ENCODE peak calls at places on chromosomes 1 and 21, in eight cellular contexts. A is CD8-positive, alpha-beta memory T cell; J is AG04450; W is tibial artery; D is SJSA1; L is body of pancreas; X is IMR-90; G is sigmoid colon. O is an unnamed sample.
A peak's percentile ranks its signal among the peaks of the same experiment; 100 is the strongest.

GRCh38 chr1:10975567-10976326 is 36.7 kb upstream of the TARDBP start:
- DNase-seq in L (peak; percentile 70), W (no peak), A (no peak), J (peak; percentile 79), X (peak; percentile 64), G (peak; percentile 83), D (no peak), O (no peak)

GRCh38 chr21:30209571-30209970 is 6.3 kb downstream of the CLDN8 start:
- DNase-seq in D (no peak), G (no peak), J (no peak), A (no peak), W (no peak), L (no peak), X (no peak), O (no peak)

GRCh38 chr1:2584822-2585317 is 1.7 kb upstream of the PRXL2B start:
- DNase-seq in G (no peak), A (no peak), J (no peak), D (no peak), L (no peak), X (no peak), W (no peak), O (peak; percentile 6)

GRCh38 chr1:175889044-175889443 is 145.6 kb upstream of the TNR start:
- DNase-seq in G (no peak), W (no peak), J (no peak), X (peak; percentile 9), L (no peak), A (no peak), D (no peak), O (no peak)

GRCh38 chr1:19140465-19140864 is 69.6 kb downstream of the UBR4 start:
- DNase-seq in W (no peak), X (no peak), A (no peak), G (no peak), D (no peak), L (no peak), J (no peak), O (no peak)

GRCh38 chr1:228364706-228365213 is 41.9 kb downstream of the TRIM11 start:
- DNase-seq in A (no peak), J (no peak), D (no peak), W (peak; percentile 15), L (no peak), X (no peak), G (peak; percentile 59), O (no peak)

GRCh38 chr1:98103617-98104284 is 182.9 kb upstream of the DPYD start:
- DNase-seq in J (no peak), A (no peak), D (no peak), X (peak; percentile 43), L (no peak), G (no peak), W (no peak), O (no peak)

GRCh38 chr1:193417420-193417819 is 231.0 kb upstream of the B3GALT2 start:
- DNase-seq in X (peak; percentile 27), D (peak; percentile 3), G (no peak), J (no peak), A (no peak), W (no peak), L (no peak), O (peak; percentile 31)

GRCh38 chr1:155977607-155978324 is 581 bp downstream of the ARHGEF2 start:
- DNase-seq in L (peak; percentile 26), A (peak; percentile 34), D (peak; percentile 46), G (peak; percentile 82), W (no peak), J (no peak), X (no peak), O (peak; percentile 34)

GRCh38 chr21:45220714-45221113 is 67.0 kb downstream of the POFUT2 start:
- DNase-seq in W (no peak), A (no peak), L (no peak), G (no peak), D (no peak), J (no peak), X (no peak), O (no peak)

GRCh38 chr1:212981025-212981495 is 30.7 kb downstream of the VASH2 start:
- DNase-seq in A (no peak), X (no peak), W (no peak), G (no peak), L (peak; percentile 63), D (no peak), J (no peak), O (no peak)

GRCh38 chr1:2304282-2304681 is 76.2 kb downstream of the SKI start:
- DNase-seq in G (no peak), W (no peak), D (no peak), X (no peak), J (no peak), L (no peak), A (no peak), O (no peak)

GRCh38 chr1:32485554-32486255 is 20.8 kb downstream of the ZBTB8B start:
- DNase-seq in L (no peak), D (no peak), W (no peak), X (peak; percentile 15), J (no peak), A (no peak), G (no peak), O (no peak)

GRCh38 chr1:67019600-67020136 is 34.3 kb downstream of the SLC35D1 start:
- DNase-seq in J (no peak), A (no peak), W (no peak), X (peak; percentile 81), L (no peak), D (no peak), G (no peak), O (no peak)

GRCh38 chr21:38227401-38227800 is 29.4 kb upstream of the KCNJ15 start:
- DNase-seq in G (no peak), X (peak; percentile 11), D (no peak), A (no peak), L (no peak), J (no peak), W (no peak), O (no peak)

GRCh38 chr1:41622402-41622801 is 137.9 kb upstream of the EDN2 start:
- DNase-seq in L (no peak), X (peak; percentile 64), W (no peak), G (peak; percentile 12), A (no peak), D (no peak), J (no peak), O (no peak)

GRCh38 chr1:100122177-100122576 is 10.6 kb downstream of the SASS6 start:
- DNase-seq in L (no peak), D (no peak), J (no peak), A (no peak), G (no peak), X (no peak), W (no peak), O (no peak)

GRCh38 chr1:237197470-237198425 is 155.8 kb downstream of the RYR2 start:
- DNase-seq in A (no peak), L (no peak), D (no peak), X (peak; percentile 16), G (no peak), W (no peak), J (no peak), O (no peak)

GRCh38 chr1:47013239-47013638 is 10.2 kb upstream of the CYP4X1 start:
- DNase-seq in G (no peak), W (no peak), J (no peak), X (no peak), L (no peak), A (no peak), D (no peak), O (no peak)

GRCh38 chr1:153963030-153963849 is at the start of gene SLC39A1:
- DNase-seq in J (peak; percentile 88), W (peak; percentile 100), L (peak; percentile 99), G (peak; percentile 99), D (peak; percentile 93), X (peak; percentile 95), A (peak; percentile 95), O (peak; percentile 90)

GRCh38 chr1:37315236-37315870 is 159.0 kb upstream of the ZC3H12A start:
- DNase-seq in G (no peak), W (no peak), A (no peak), D (no peak), X (no peak), L (no peak), J (no peak), O (no peak)

GRCh38 chr1:223243441-223244050 is 100.5 kb upstream of the TLR5 start:
- DNase-seq in D (no peak), J (no peak), G (no peak), W (no peak), L (no peak), A (no peak), X (no peak), O (no peak)

GRCh38 chr1:236568285-236568894 is 35.9 kb downstream of the HEATR1 start:
- DNase-seq in D (no peak), A (no peak), W (no peak), G (no peak), J (no peak), X (peak; percentile 39), L (no peak), O (no peak)

GRCh38 chr1:189662190-189662589 is 815.5 kb downstream of the BRINP3 start:
- DNase-seq in A (no peak), J (no peak), G (no peak), D (no peak), W (no peak), X (peak; percentile 10), L (no peak), O (no peak)
- H3K9me3 ChIP-seq in A (no peaks in the 10 kb centered on the region), J (no peaks in the 10 kb centered on the region), G (no peaks in the 10 kb centered on the region), D (peaks cover 5% of the 10 kb centered on the region), W (no peaks in the 10 kb centered on the region), X (no peaks in the 10 kb centered on the region), L (no peaks in the 10 kb centered on the region), O (no peaks in the 10 kb centered on the region)

GRCh38 chr1:205270271-205270670 is 42.5 kb downstream of the TMCC2 start:
- DNase-seq in A (no peak), G (no peak), X (no peak), J (no peak), L (no peak), D (no peak), W (no peak), O (no peak)
- H3K9me3 ChIP-seq in A (no peaks in the 10 kb centered on the region), G (no peaks in the 10 kb centered on the region), X (no peaks in the 10 kb centered on the region), J (no peaks in the 10 kb centered on the region), L (no peaks in the 10 kb centered on the region), D (no peaks in the 10 kb centered on the region), W (no peaks in the 10 kb centered on the region), O (no peaks in the 10 kb centered on the region)

DNA sequence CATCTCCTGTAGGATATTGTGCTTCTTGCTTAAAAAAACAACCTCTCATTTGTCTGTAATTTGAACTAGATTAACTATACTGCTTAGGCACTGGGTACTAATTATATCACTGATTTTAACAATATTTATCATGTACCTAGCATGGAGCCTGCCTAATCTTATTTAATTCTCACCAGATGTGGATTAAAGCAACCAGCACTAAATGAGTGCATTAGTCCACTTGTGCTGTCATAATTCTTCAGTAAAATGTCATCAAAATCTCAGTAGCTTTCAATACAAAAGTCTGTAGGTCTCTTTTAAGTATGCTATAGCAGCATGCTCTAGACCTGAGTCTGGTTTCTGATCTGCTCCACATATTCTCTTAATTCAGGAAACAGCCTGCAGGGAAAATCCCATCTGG is 368.1 kb downstream of the NCAM2 start:
- DNase-seq in X (no peak), A (no peak), D (no peak), G (no peak), W (no peak), J (no peak), L (no peak), O (no peak)
- H3K9me3 ChIP-seq in X (no peaks in the 10 kb centered on the region), A (no peaks in the 10 kb centered on the region), D (no peaks in the 10 kb centered on the region), G (no peaks in the 10 kb centered on the region), W (no peaks in the 10 kb centered on the region), J (no peaks in the 10 kb centered on the region), L (no peaks in the 10 kb centered on the region), O (no peaks in the 10 kb centered on the region)

DNA sequence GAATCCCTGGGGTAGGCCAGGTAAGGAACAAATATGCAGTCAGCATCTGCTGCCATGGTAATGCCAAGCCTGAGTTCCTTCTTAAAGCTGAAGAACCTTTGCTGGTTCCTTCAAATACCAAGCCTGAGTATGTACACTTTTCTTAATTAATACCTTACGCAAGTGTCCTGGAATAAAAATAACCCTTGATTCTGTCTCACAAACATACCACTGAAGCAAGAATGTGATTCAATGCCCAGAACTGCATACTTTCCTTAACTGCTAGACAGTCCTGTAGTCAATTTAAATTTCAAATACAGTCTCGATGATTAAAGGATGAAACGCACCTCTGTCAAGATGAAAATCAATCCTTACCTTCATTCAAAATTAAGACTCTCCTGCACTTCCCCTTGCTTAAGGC is 634.0 kb upstream of the CHRM3 start:
- DNase-seq in W (no peak), L (no peak), D (no peak), J (no peak), G (no peak), A (no peak), X (no peak), O (no peak)
- H3K9me3 ChIP-seq in W (no peaks in the 10 kb centered on the region), L (no peaks in the 10 kb centered on the region), D (peaks cover 3% of the 10 kb centered on the region), J (peaks cover 7% of the 10 kb centered on the region), G (no peaks in the 10 kb centered on the region), A (no peaks in the 10 kb centered on the region), X (peaks cover 4% of the 10 kb centered on the region), O (no peaks in the 10 kb centered on the region)